ENCODE peak calls at places on chromosomes 7 and 10, in four cellular contexts. M is HL-60; E is psoas muscle; D is CD4-positive, CD25-positive, alpha-beta regulatory T cell. Y is an unnamed sample.

GRCh38 chr7:4286281-4286680 is 395.8 kb upstream of the FOXK1 start:
- DNase-seq in M (no peak), E (no peak), D (no peak), Y (no peak)

GRCh38 chr7:81684513-81685262 is 85.2 kb downstream of the HGF start:
- DNase-seq in M (peak; percentile 29), E (peak; percentile 88), D (no peak), Y (no peak)

GRCh38 chr7:101645951-101646350 is 16.9 kb upstream of the MYL10 start:
- DNase-seq in M (no peak), E (no peak), D (no peak), Y (no peak)

GRCh38 chr7:130180571-130180971 is 24.6 kb downstream of the TMEM209 start:
- DNase-seq in M (no peak), E (no peak), D (no peak), Y (no peak)

GRCh38 chr10:48249004-48249762 is 25.3 kb downstream of the FRMPD2 start:
- DNase-seq in M (no peak), E (no peak), D (no peak), Y (no peak)

GRCh38 chr10:133336131-133337078 is at the start of gene CALY:
- DNase-seq in M (no peak), E (peak; percentile 24), D (peak; percentile 91), Y (peak; percentile 86)

GRCh38 chr10:127547997-127548396 is 1.1 kb upstream of the NPS start:
- DNase-seq in M (no peak), E (no peak), D (no peak), Y (no peak)

GRCh38 chr7:134585897-134586296 is 37.0 kb downstream of the AKR1B15 start:
- DNase-seq in M (no peak), E (no peak), D (no peak), Y (no peak)

GRCh38 chr10:22321831-22322662 is 1.1 kb downstream of the BMI1 start:
- DNase-seq in M (no peak), E (peak; percentile 37), D (no peak), Y (no peak)

GRCh38 chr7:2863461-2864066 is 19.5 kb upstream of the GNA12 start:
- DNase-seq in M (peak; percentile 92), E (peak; percentile 85), D (peak; percentile 59), Y (no peak)

GRCh38 chr7:22120391-22121053 is 174.8 kb upstream of the CDCA7L start:
- DNase-seq in M (no peak), E (no peak), D (no peak), Y (no peak)

GRCh38 chr10:118911361-118911760 is 118.2 kb upstream of the NANOS1 start:
- DNase-seq in M (no peak), E (no peak), D (no peak), Y (no peak)

GRCh38 chr10:76334306-76334705 is 902.9 kb downstream of the LRMDA start:
- DNase-seq in M (no peak), E (no peak), D (no peak), Y (no peak)

GRCh38 chr7:101402081-101402779 is 39.6 kb downstream of the COL26A1 start:
- DNase-seq in M (no peak), E (no peak), D (no peak), Y (no peak)

GRCh38 chr10:129236411-129236810 is 230.6 kb upstream of the MGMT start:
- DNase-seq in M (no peak), E (no peak), D (no peak), Y (no peak)

GRCh38 chr7:151311294-151311864 is 30.2 kb upstream of the NUB1 start:
- DNase-seq in M (peak; percentile 51), E (no peak), D (no peak), Y (no peak)

GRCh38 chr10:132637477-132638129 is 100.0 kb downstream of the INPP5A start:
- DNase-seq in M (no peak), E (peak; percentile 5), D (peak; percentile 55), Y (peak; percentile 38)

GRCh38 chr7:124765401-124766352 is at the start of gene GPR37:
- DNase-seq in M (no peak), E (peak; percentile 44), D (peak; percentile 3), Y (peak; percentile 10)

GRCh38 chr7:30144659-30145321 is 10.0 kb downstream of the MTURN start:
- DNase-seq in M (no peak), E (no peak), D (no peak), Y (peak; percentile 76)

GRCh38 chr7:147708871-147709270 is 881.7 kb upstream of the C7orf33 start:
- DNase-seq in M (no peak), E (no peak), D (no peak), Y (no peak)

GRCh38 chr7:45267262-45267661 is 109.7 kb downstream of the RAMP3 start:
- DNase-seq in M (no peak), E (no peak), D (no peak), Y (no peak)

GRCh38 chr7:42972703-42973500 is 40.7 kb downstream of the MRPL32 start:
- DNase-seq in M (no peak), E (peak; percentile 27), D (no peak), Y (no peak)

GRCh38 chr7:1403844-1404404 is 55.3 kb downstream of the MICALL2 start:
- DNase-seq in M (no peak), E (no peak), D (peak; percentile 10), Y (no peak)

GRCh38 chr7:129940329-129940728 is 12.4 kb downstream of the UBE2H start:
- DNase-seq in M (no peak), E (no peak), D (no peak), Y (no peak)

GRCh38 chr7:111384065-111384891 is 178.0 kb downstream of the IMMP2L start:
- DNase-seq in M (no peak), E (no peak), D (no peak), Y (no peak)

GRCh38 chr7:73606801-73607691 is 17.3 kb downstream of the MLXIPL start:
- DNase-seq in M (no peak), E (peak; percentile 59), D (peak; percentile 66), Y (no peak)

GRCh38 chr10:101319241-101319915 is 34.6 kb upstream of the BTRC start:
- DNase-seq in M (no peak), E (no peak), D (no peak), Y (no peak)

GRCh38 chr7:155378580-155378934 is 79.4 kb upstream of the EN2 start:
- DNase-seq in M (no peak), E (no peak), D (no peak), Y (no peak)

GRCh38 chr10:73076361-73077183 is 20.1 kb downstream of the P4HA1 start:
- DNase-seq in M (no peak), E (peak; percentile 46), D (no peak), Y (no peak)

GRCh38 chr7:32594965-32595364 is 99.7 kb downstream of the AVL9 start:
- DNase-seq in M (no peak), E (no peak), D (no peak), Y (no peak)

DNA sequence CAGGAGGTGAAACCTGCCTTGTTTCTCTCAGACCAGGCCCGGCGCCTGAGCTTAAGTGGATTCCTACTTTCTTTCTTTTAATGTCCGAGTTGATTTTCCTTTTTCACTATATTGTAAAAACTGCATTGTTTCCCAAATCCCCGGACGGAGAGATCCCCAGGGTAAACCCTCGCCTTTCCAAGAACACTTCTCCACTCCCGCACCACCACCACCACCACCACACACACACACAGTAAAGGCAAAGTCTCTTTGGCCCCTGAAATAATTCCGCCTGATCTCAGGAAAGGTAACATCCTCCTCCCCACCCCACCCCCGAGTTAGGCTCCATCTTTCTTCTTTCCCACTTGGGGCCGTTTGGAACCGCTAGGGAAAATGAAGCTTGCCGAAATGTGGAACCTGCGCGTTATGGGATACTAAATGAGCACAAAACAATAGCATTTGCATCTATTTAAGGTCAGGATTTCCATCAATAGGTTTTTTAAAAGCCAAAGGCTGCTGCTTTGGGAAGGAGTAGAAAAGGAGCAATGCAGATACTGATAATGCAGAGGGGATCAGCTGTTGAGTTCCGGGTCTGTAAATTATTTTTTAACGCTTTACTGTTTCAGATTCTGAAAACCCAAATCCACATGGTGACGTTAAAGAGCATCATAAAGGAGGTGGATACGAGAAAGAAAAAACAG is 2.5 kb downstream of the HPSE2 start:
- DNase-seq in M (no peak), E (no peak), D (no peak), Y (no peak)
- H3K4me3 ChIP-seq in M (no peak overlapping the region), E (peak overlapping the region; percentile 58), D (no peak overlapping the region), Y (no peak overlapping the region)

DNA sequence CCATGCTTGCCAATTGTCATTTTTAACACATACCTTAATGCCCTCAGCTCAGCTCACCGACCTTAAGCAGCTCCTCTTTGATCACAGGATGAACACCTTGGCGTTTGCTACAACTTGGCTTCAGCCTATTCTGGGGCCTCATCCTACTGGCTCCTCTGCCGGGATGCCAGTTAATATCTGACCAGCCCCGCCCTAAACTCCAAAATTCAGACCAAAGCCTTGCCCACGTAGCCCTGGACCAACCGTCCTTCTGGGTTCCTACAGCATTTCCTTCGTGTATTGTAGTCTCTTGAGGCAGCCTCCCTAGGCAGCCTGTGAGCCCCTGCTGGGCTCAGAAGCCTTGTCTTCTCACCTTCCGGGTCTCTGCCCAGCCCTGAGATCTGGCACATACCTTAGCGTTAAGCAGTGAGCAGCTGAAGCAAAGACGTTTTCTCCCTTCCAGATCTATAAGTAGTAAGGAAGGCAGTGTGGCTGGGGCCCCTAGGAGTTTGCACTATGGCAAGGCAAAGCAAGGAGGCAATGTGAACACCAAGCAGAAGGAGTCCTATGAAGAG is 836 bp downstream of the ENO4 start:
- DNase-seq in M (no peak), E (no peak), D (no peak), Y (no peak)
- H3K4me3 ChIP-seq in M (no peak overlapping the region), E (peak overlapping the region; percentile 60), D (peak overlapping the region; percentile 24), Y (no peak overlapping the region)

DNA sequence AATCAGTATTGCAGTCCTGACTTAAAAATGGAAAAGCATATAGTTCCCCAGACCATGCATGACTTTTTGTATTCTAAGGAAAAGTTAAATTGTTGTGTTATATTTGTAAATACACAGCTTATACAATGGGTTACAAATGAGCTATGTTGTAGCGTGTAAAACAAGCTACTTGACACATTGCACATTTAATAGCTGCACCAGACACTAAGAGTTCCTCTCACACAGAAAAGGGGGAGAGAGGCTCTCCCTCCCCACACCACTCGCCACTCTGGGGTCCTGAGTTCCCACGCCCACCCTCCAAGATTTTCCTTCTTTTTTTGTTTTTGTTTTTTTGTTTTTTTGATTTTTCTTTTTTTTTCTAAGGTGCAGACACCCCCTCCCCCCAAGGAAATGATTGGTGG is 6.3 kb downstream of the KLF6 start:
- DNase-seq in M (no peak), E (no peak), D (no peak), Y (no peak)
- H3K4me3 ChIP-seq in M (no peak overlapping the region), E (peak overlapping the region; percentile 95), D (peak overlapping the region; percentile 100), Y (no peak overlapping the region)

DNA sequence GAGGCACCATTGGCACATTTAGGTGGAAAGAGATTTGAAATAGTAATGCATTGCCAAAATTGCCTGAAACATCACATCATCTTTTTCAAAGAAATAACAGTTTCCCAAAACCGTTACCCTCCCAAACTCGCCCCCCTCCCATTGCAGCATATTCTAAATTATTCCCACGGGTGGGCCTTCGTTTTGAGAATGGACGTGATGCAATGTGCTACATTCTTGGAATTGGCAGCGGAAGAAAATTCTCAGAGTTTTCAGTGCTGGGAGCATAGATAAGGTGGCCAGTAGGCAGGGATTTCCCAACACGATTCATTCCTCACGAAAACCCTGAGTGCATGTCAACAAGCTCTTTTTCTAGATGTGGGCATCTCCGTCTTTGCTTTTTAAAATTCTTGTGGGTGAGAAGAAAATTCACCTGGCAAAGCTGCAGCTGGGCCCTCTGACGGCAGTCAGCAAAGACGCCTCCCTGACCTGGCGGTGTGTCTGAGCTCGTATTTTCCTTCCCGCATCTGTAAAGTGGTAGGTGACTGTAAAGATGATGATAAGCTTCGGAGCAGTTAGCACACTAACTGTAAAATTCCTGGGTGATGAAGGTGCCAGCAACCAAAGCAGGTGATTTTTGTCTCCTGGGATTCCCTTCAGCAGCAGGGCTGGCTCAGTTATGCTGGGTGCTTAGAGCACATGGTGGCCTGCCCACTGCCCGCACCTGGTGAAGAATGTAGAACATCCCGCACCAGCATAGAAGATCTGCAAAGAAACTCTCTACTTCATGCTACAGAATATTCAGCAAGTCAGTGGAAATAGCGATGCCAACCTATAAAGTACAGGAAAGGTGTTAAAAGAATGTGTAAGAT is 141.9 kb upstream of the KLF6 start:
- DNase-seq in M (no peak), E (no peak), D (no peak), Y (no peak)
- H3K4me3 ChIP-seq in M (no peak overlapping the region), E (no peak overlapping the region), D (no peak overlapping the region), Y (no peak overlapping the region)